ENCODE peak calls at places on chromosomes 6 and 20, in eight cellular contexts. N, Z, B, L, W, H, Y and C are unnamed samples.

GRCh38 chr20:55515831-55516230 is 489.5 kb downstream of the CBLN4 start:
- DNase-seq in W (no peak), N (no peak), B (no peak), H (no peak), Z (no peak), L (no peak), Y (no peak), C (peak; percentile 11)

GRCh38 chr6:167044696-167045095 is 45.5 kb downstream of the CEP43 start:
- DNase-seq in H (no peak), B (peak; percentile 19), N (no peak), Z (peak; percentile 46), W (no peak), Y (peak; percentile 40), L (no peak), C (peak; percentile 7)

GRCh38 chr20:46945465-46945864 is 50.8 kb downstream of the EYA2 start:
- DNase-seq in H (no peak), L (no peak), N (no peak), Z (no peak), B (no peak), W (no peak), Y (peak; percentile 56), C (peak; percentile 84)

GRCh38 chr20:2173186-2173585 is 71.6 kb downstream of the STK35 start:
- DNase-seq in Z (no peak), Y (no peak), W (no peak), L (no peak), B (no peak), H (no peak), N (no peak), C (no peak)

GRCh38 chr6:38027685-38028373 is 208.3 kb downstream of the ZFAND3 start:
- DNase-seq in Z (no peak), N (no peak), W (no peak), L (no peak), B (no peak), H (no peak), Y (peak; percentile 38), C (peak; percentile 39)

GRCh38 chr6:9532621-9533557 is 882.0 kb downstream of the TFAP2A start:
- DNase-seq in H (no peak), B (no peak), N (no peak), Y (peak; percentile 26), Z (no peak), L (no peak), W (no peak), C (no peak)

GRCh38 chr6:40732878-40733277 is 145.7 kb upstream of the LRFN2 start:
- DNase-seq in N (no peak), L (no peak), H (no peak), W (no peak), B (no peak), Z (no peak), Y (peak; percentile 79), C (no peak)

GRCh38 chr20:46978871-46979536 is 84.4 kb downstream of the EYA2 start:
- DNase-seq in H (peak; percentile 57), L (no peak), B (peak; percentile 100), N (no peak), W (no peak), Y (no peak), Z (no peak), C (no peak)

GRCh38 chr20:13432126-13432525 is 206.6 kb downstream of the TASP1 start:
- DNase-seq in B (no peak), Z (no peak), H (no peak), Y (no peak), W (no peak), L (no peak), N (no peak), C (no peak)

GRCh38 chr20:17735959-17736621 is 36.3 kb downstream of the BANF2 start:
- DNase-seq in H (no peak), N (no peak), W (no peak), B (no peak), L (no peak), Z (no peak), Y (no peak), C (no peak)

GRCh38 chr20:57250607-57251343 is 15.7 kb downstream of the BMP7 start:
- DNase-seq in N (no peak), Y (peak; percentile 11), W (no peak), Z (no peak), L (no peak), B (no peak), H (no peak), C (peak; percentile 56)

GRCh38 chr6:3388786-3389185 is 68.1 kb downstream of the SLC22A23 start:
- DNase-seq in B (no peak), W (no peak), N (no peak), L (no peak), Y (no peak), Z (no peak), H (no peak), C (no peak)

GRCh38 chr6:156991971-156992370 is 214.8 kb downstream of the ARID1B start:
- DNase-seq in Z (no peak), L (no peak), H (no peak), N (no peak), B (no peak), Y (peak; percentile 56), W (no peak), C (no peak)

GRCh38 chr20:23404196-23404595 is 17.1 kb downstream of the NAPB start:
- DNase-seq in Y (peak; percentile 67), L (no peak), N (no peak), W (no peak), H (no peak), B (no peak), Z (no peak), C (no peak)

GRCh38 chr20:54189630-54190029 is 15.8 kb upstream of the CYP24A1 start:
- DNase-seq in Y (no peak), H (no peak), N (no peak), W (no peak), B (no peak), L (no peak), Z (no peak), C (no peak)

GRCh38 chr6:134437376-134437775 is 119.5 kb upstream of the SGK1 start:
- DNase-seq in Z (no peak), Y (peak; percentile 76), H (no peak), B (peak; percentile 7), W (no peak), L (no peak), N (no peak), C (no peak)

GRCh38 chr6:34457747-34458462 is 8.0 kb upstream of the PACSIN1 start:
- DNase-seq in B (no peak), L (no peak), Z (peak; percentile 77), Y (no peak), W (no peak), N (no peak), H (no peak), C (no peak)

GRCh38 chr6:10518461-10519216 is 2.5 kb upstream of the GCNT2 start:
- DNase-seq in L (no peak), W (no peak), H (no peak), B (no peak), Z (no peak), Y (peak; percentile 32), N (no peak), C (peak; percentile 56)

GRCh38 chr6:11458509-11458908 is 79.0 kb upstream of the TMEM170B start:
- DNase-seq in H (no peak), Y (no peak), Z (no peak), L (no peak), N (no peak), W (no peak), B (no peak), C (no peak)

GRCh38 chr6:135686784-135687301 is 164.7 kb upstream of the PDE7B start:
- DNase-seq in Y (peak; percentile 62), B (no peak), W (no peak), L (peak; percentile 34), Z (no peak), N (no peak), H (no peak), C (no peak)

GRCh38 chr6:169339731-169340314 is 86.2 kb upstream of the THBS2 start:
- DNase-seq in Z (no peak), Y (no peak), B (no peak), N (no peak), H (no peak), L (no peak), W (no peak), C (no peak)

GRCh38 chr20:53995949-53996348 is 74.4 kb downstream of the BCAS1 start:
- DNase-seq in H (no peak), B (no peak), L (no peak), N (no peak), Y (no peak), W (no peak), Z (no peak), C (no peak)

GRCh38 chr20:38926934-38927616 is 858 bp downstream of the FAM83D start:
- DNase-seq in H (no peak), Z (no peak), L (no peak), W (no peak), B (no peak), N (no peak), Y (peak; percentile 17), C (peak; percentile 11)

GRCh38 chr6:16857969-16858592 is 96.8 kb upstream of the ATXN1 start:
- DNase-seq in B (peak; percentile 29), L (no peak), Y (no peak), H (no peak), Z (no peak), N (no peak), W (no peak), C (peak; percentile 92)

GRCh38 chr6:113102761-113103160 is 754.4 kb upstream of the MARCKS start:
- DNase-seq in B (no peak), W (no peak), H (no peak), L (no peak), Y (peak; percentile 58), Z (no peak), N (no peak), C (no peak)

GRCh38 chr6:34990971-34991560 is 102.0 kb downstream of the ANKS1A start:
- DNase-seq in N (no peak), Y (peak; percentile 52), L (no peak), W (no peak), Z (no peak), B (no peak), H (no peak), C (no peak)

GRCh38 chr20:47789081-47789998 is 4.1 kb upstream of the SULF2 start:
- DNase-seq in Z (no peak), H (no peak), W (no peak), N (no peak), L (no peak), Y (no peak), B (no peak), C (no peak)